ENCODE peak calls at places on chromosomes 4 and X, in four cellular contexts. One of them, this sample, is unnamed.

GRCh38 chr4:89268572-89269180 is 38.9 kb downstream of the GPRIN3 start:
- DNase-seq in HepG2: no peak
- DNase-seq in K562: no peak
- DNase-seq in WTC11: no peak
- DNase-seq in this sample: no peak

GRCh38 chr4:123578276-123579014 is 181.8 kb downstream of the SPRY1 start:
- DNase-seq in K562: no peak
- DNase-seq in WTC11: no peak
- DNase-seq in HepG2: no peak
- DNase-seq in this sample: no peak

GRCh38 chrX:138710866-138711331 is 618 bp downstream of the FGF13 start:
- DNase-seq in K562: no peak
- DNase-seq in WTC11: peak; percentile 29
- DNase-seq in HepG2: no peak
- DNase-seq in this sample: no peak

GRCh38 chrX:12721042-12721441 is 70.2 kb upstream of the PRPS2 start:
- DNase-seq in HepG2: no peak
- DNase-seq in K562: peak; percentile 3
- DNase-seq in WTC11: peak; percentile 40
- DNase-seq in this sample: no peak

GRCh38 chr4:118799235-118799932 is 36.5 kb downstream of the SEC24D start:
- DNase-seq in K562: no peak
- DNase-seq in HepG2: no peak
- DNase-seq in WTC11: no peak
- DNase-seq in this sample: no peak

GRCh38 chr4:24537025-24537424 is 47.3 kb downstream of the DHX15 start:
- DNase-seq in K562: no peak
- DNase-seq in WTC11: no peak
- DNase-seq in HepG2: no peak
- DNase-seq in this sample: no peak

GRCh38 chrX:53716328-53717088 is 30.0 kb upstream of the HUWE1 start:
- DNase-seq in K562: no peak
- DNase-seq in WTC11: no peak
- DNase-seq in HepG2: no peak
- DNase-seq in this sample: peak; percentile 87

GRCh38 chrX:123201720-123202119 is 17.6 kb downstream of the GRIA3 start:
- DNase-seq in HepG2: peak; percentile 1
- DNase-seq in WTC11: no peak
- DNase-seq in K562: no peak
- DNase-seq in this sample: no peak

GRCh38 chrX:120768681-120769080 is 107.0 kb downstream of the CT47B1 start:
- DNase-seq in K562: no peak
- DNase-seq in HepG2: no peak
- DNase-seq in WTC11: no peak
- DNase-seq in this sample: no peak

GRCh38 chrX:110204986-110205385 is 112.9 kb downstream of the AMMECR1 start:
- DNase-seq in K562: no peak
- DNase-seq in HepG2: no peak
- DNase-seq in WTC11: no peak
- DNase-seq in this sample: no peak

GRCh38 chrX:73922856-73923429 is 359.9 kb downstream of the CHIC1 start:
- DNase-seq in WTC11: no peak
- DNase-seq in HepG2: no peak
- DNase-seq in K562: no peak
- DNase-seq in this sample: no peak

GRCh38 chrX:17750436-17750835 is 13.1 kb downstream of the SCML1 start:
- DNase-seq in K562: no peak
- DNase-seq in HepG2: no peak
- DNase-seq in WTC11: no peak
- DNase-seq in this sample: no peak

GRCh38 chr4:3041192-3042142 is 32.9 kb downstream of the HTT-AS start:
- DNase-seq in HepG2: peak; percentile 55
- DNase-seq in WTC11: peak; percentile 37
- DNase-seq in K562: no peak
- DNase-seq in this sample: no peak

GRCh38 chr4:139207247-139207646 is 30.2 kb upstream of the ELF2 start:
- DNase-seq in HepG2: no peak
- DNase-seq in K562: no peak
- DNase-seq in WTC11: no peak
- DNase-seq in this sample: no peak

GRCh38 chr4:5784960-5785611 is 74.1 kb downstream of the EVC start:
- DNase-seq in K562: no peak
- DNase-seq in HepG2: no peak
- DNase-seq in WTC11: no peak
- DNase-seq in this sample: no peak

GRCh38 chr4:71974681-71975080 is 57.1 kb upstream of the NPFFR2 start:
- DNase-seq in K562: no peak
- DNase-seq in HepG2: no peak
- DNase-seq in WTC11: no peak
- DNase-seq in this sample: no peak

GRCh38 chr4:158170691-158171455 is 2.0 kb downstream of the GASK1B start:
- DNase-seq in WTC11: peak; percentile 83
- DNase-seq in K562: peak; percentile 42
- DNase-seq in HepG2: peak; percentile 55
- DNase-seq in this sample: no peak

GRCh38 chrX:12332786-12333347 is 194.6 kb downstream of the FRMPD4 start:
- DNase-seq in HepG2: no peak
- DNase-seq in K562: no peak
- DNase-seq in WTC11: no peak
- DNase-seq in this sample: no peak

GRCh38 chrX:353566-354535 is 32.9 kb downstream of the PPP2R3B start:
- DNase-seq in K562: no peak
- DNase-seq in HepG2: no peak
- DNase-seq in WTC11: no peak
- DNase-seq in this sample: no peak

GRCh38 chrX:114472788-114473187 is 111.1 kb upstream of the HTR2C start:
- DNase-seq in HepG2: no peak
- DNase-seq in K562: no peak
- DNase-seq in WTC11: no peak
- DNase-seq in this sample: no peak

GRCh38 chr4:166252487-166253402 is 379.7 kb downstream of the TLL1 start:
- DNase-seq in WTC11: peak; percentile 38
- DNase-seq in K562: peak; percentile 7
- DNase-seq in HepG2: peak; percentile 10
- DNase-seq in this sample: no peak

GRCh38 chr4:601612-602558 is 23.5 kb upstream of the PDE6B start:
- DNase-seq in HepG2: no peak
- DNase-seq in WTC11: no peak
- DNase-seq in K562: no peak
- DNase-seq in this sample: no peak

GRCh38 chr4:152937535-152938236 is 1.6 kb downstream of the FHDC1 start:
- DNase-seq in WTC11: peak; percentile 37
- DNase-seq in HepG2: no peak
- DNase-seq in K562: peak; percentile 75
- DNase-seq in this sample: no peak

GRCh38 chr4:113901994-113902787 is 77.3 kb downstream of the ARSJ start:
- DNase-seq in K562: no peak
- DNase-seq in WTC11: no peak
- DNase-seq in HepG2: peak; percentile 34
- DNase-seq in this sample: no peak

GRCh38 chr4:102420563-102421221 is 75.4 kb upstream of the SLC39A8 start:
- DNase-seq in HepG2: peak; percentile 7
- DNase-seq in WTC11: no peak
- DNase-seq in K562: no peak
- DNase-seq in this sample: no peak

GRCh38 chr4:188993871-188994270 is 854.6 kb downstream of the TRIML1 start:
- DNase-seq in WTC11: no peak
- DNase-seq in HepG2: no peak
- DNase-seq in K562: no peak
- DNase-seq in this sample: no peak

GRCh38 chr4:159137176-159137575 is 34.3 kb downstream of the RAPGEF2 start:
- DNase-seq in K562: no peak
- DNase-seq in HepG2: no peak
- DNase-seq in WTC11: no peak
- DNase-seq in this sample: no peak

GRCh38 chr4:10305816-10306215 is 151.4 kb downstream of the ZNF518B start:
- DNase-seq in WTC11: no peak
- DNase-seq in HepG2: no peak
- DNase-seq in K562: no peak
- DNase-seq in this sample: no peak

GRCh38 chr4:57211131-57211530 is 100.9 kb upstream of the IGFBP7 start:
- DNase-seq in HepG2: peak; percentile 4
- DNase-seq in K562: peak; percentile 6
- DNase-seq in WTC11: no peak
- DNase-seq in this sample: no peak

GRCh38 chrX:47172971-47173792 is 20.4 kb upstream of the UBA1 start:
- DNase-seq in HepG2: no peak
- DNase-seq in K562: no peak
- DNase-seq in WTC11: no peak
- DNase-seq in this sample: no peak

GRCh38 chrX:45699158-45699557 is 498.5 kb upstream of the DIPK2B start:
- DNase-seq in WTC11: no peak
- DNase-seq in HepG2: peak; percentile 0
- DNase-seq in K562: no peak
- DNase-seq in this sample: no peak

GRCh38 chrX:48697182-48697727 is 721 bp downstream of the SUV39H1 start:
- DNase-seq in WTC11: no peak
- DNase-seq in K562: peak; percentile 21
- DNase-seq in HepG2: no peak
- DNase-seq in this sample: no peak

GRCh38 chrX:150446995-150447394 is 83.9 kb downstream of the MAMLD1 start:
- DNase-seq in K562: no peak
- DNase-seq in HepG2: no peak
- DNase-seq in WTC11: no peak
- DNase-seq in this sample: no peak

GRCh38 chr4:23877758-23878229 is 12.1 kb downstream of the PPARGC1A start:
- DNase-seq in K562: peak; percentile 9
- DNase-seq in HepG2: peak; percentile 97
- DNase-seq in WTC11: no peak
- DNase-seq in this sample: no peak

GRCh38 chrX:49001521-49002090 is 458 bp downstream of the GRIPAP1 start:
- DNase-seq in K562: peak; percentile 39
- DNase-seq in HepG2: peak; percentile 1
- DNase-seq in WTC11: peak; percentile 29
- DNase-seq in this sample: peak; percentile 12

DNA sequence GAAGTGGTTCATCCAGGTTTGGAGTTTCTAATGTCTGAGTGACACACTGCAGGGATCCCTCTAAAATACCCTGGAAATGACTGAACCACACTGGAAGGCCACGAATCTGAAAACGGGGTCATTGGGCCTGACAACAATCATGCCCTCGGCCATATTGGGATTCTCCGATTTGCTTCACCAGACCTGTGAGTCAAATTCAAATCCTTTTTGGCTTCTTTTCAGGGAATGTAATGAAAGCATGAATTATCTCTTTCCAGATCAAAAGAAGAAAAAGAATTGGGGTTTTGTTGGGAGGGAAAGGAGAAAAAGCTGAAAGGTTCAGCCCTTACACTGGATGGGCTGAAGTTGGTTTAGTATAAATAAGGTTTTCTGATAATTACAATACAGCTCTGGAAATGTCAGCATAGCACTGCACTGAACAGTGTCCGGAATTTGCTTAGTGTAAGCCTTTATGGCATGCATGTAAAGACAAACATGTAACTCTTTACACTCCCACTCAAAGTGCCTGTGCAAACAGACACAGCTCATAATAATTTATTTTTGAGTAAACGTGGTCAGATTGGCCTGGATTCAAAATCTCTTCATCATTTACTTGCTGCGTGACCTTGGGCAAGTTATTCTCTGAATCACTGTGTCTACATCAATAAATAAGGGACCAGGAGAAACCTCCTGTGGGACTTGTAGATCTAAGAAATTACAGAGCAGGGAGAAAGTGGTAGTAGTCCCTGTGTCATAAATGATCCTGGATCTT is 21.4 kb downstream of the CT47C1 start:
- DNase-seq in WTC11: no peak
- DNase-seq in K562: no peak
- DNase-seq in HepG2: peak; percentile 3
- DNase-seq in this sample: no peak
- TF ChIP-seq CBFB in WTC11: no peak
- TF ChIP-seq CBFB in K562: no peak
- TF ChIP-seq CBFB in HepG2: no peak
- TF ChIP-seq CBFB in this sample: no peak

GRCh38 chr4:168511780-168512467 is 15.1 kb downstream of the PALLD start:
- DNase-seq in WTC11: peak; percentile 13
- DNase-seq in HepG2: no peak
- DNase-seq in K562: no peak
- DNase-seq in this sample: no peak
- TF ChIP-seq CBFB in WTC11: no peak
- TF ChIP-seq CBFB in HepG2: no peak
- TF ChIP-seq CBFB in K562: no peak
- TF ChIP-seq CBFB in this sample: no peak

GRCh38 chr4:185421366-185422124 is 4.2 kb downstream of the UFSP2 start:
- DNase-seq in HepG2: no peak
- DNase-seq in K562: no peak
- DNase-seq in WTC11: no peak
- DNase-seq in this sample: no peak
- TF ChIP-seq CBFB in HepG2: no peak
- TF ChIP-seq CBFB in K562: no peak
- TF ChIP-seq CBFB in WTC11: no peak
- TF ChIP-seq CBFB in this sample: no peak

GRCh38 chrX:151505796-151506195 is 57.7 kb upstream of the PASD1 start:
- DNase-seq in HepG2: peak; percentile 3
- DNase-seq in K562: peak; percentile 49
- DNase-seq in WTC11: peak; percentile 47
- DNase-seq in this sample: no peak
- TF ChIP-seq CBFB in HepG2: no peak
- TF ChIP-seq CBFB in K562: no peak
- TF ChIP-seq CBFB in WTC11: no peak
- TF ChIP-seq CBFB in this sample: no peak

DNA sequence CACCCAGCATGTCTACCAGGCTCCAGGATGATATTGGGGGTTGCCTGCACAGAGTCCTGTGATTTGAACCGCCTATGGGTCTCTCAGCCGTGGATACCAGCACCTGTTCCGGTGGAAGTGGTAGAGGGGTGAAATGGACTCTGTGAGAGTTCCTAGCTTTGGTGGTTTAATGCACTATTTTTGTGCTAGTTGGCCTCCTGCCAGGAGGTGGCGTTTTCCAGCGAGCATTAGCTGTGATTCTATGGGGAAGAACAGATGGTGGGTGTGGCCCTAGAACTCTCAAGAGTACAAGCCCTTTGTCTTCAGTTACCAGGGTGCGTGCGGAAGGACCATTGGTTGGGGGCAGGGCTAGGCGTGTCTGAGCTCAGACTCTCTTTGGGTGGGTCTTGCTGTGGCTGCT is 316.9 kb upstream of the AMOT start:
- DNase-seq in K562: peak; percentile 5
- DNase-seq in WTC11: peak; percentile 10
- DNase-seq in HepG2: no peak
- DNase-seq in this sample: no peak
- TF ChIP-seq CBFB in K562: no peak
- TF ChIP-seq CBFB in WTC11: no peak
- TF ChIP-seq CBFB in HepG2: no peak
- TF ChIP-seq CBFB in this sample: no peak